ENCODE peak calls at places on chromosome 3, in seven cellular contexts. P, F, Y, I, R, H and W are unnamed samples.

GRCh38 chr3:7144696-7145308 is 283.9 kb downstream of the GRM7 start:
- DNase-seq in P (no peak), F (no peak), Y (no peak), I (no peak), R (no peak), H (no peak), W (no peak)

GRCh38 chr3:102676424-102676823 is 241.6 kb downstream of the ZPLD1 start:
- DNase-seq in P (no peak), F (no peak), Y (no peak), I (no peak), R (no peak), H (no peak), W (no peak)

GRCh38 chr3:15263926-15264325 is 57.9 kb downstream of the CAPN7 start:
- DNase-seq in P (no peak), F (no peak), Y (no peak), I (no peak), R (no peak), H (no peak), W (no peak)

GRCh38 chr3:21274000-21274671 is 476.9 kb downstream of the ZNF385D start:
- DNase-seq in P (no peak), F (no peak), Y (no peak), I (no peak), R (no peak), H (peak), W (no peak)

GRCh38 chr3:72227536-72228070 is 442.7 kb upstream of the PROK2 start:
- DNase-seq in P (no peak), F (no peak), Y (no peak), I (no peak), R (no peak), H (no peak), W (no peak)

GRCh38 chr3:14279706-14280061 is 101.1 kb downstream of the LSM3 start:
- DNase-seq in P (no peak), F (no peak), Y (no peak), I (no peak), R (no peak), H (no peak), W (no peak)

GRCh38 chr3:37240170-37240945 is 66.0 kb upstream of the LRRFIP2 start:
- DNase-seq in P (no peak), F (no peak), Y (no peak), I (no peak), R (no peak), H (no peak), W (no peak)

GRCh38 chr3:187982149-187982548 is 171.8 kb upstream of the LPP start:
- DNase-seq in P (no peak), F (no peak), Y (no peak), I (no peak), R (no peak), H (no peak), W (no peak)

GRCh38 chr3:141231923-141232861 is 567 bp downstream of the PXYLP1 start:
- DNase-seq in P (no peak), F (no peak), Y (no peak), I (peak), R (peak), H (no peak), W (no peak)

GRCh38 chr3:11568503-11569155 is 75.1 kb downstream of the VGLL4 start:
- DNase-seq in P (no peak), F (peak), Y (no peak), I (no peak), R (peak), H (peak), W (peak)

GRCh38 chr3:31039145-31039544 is 144.7 kb upstream of the GADL1 start:
- DNase-seq in P (no peak), F (no peak), Y (no peak), I (no peak), R (no peak), H (no peak), W (no peak)

GRCh38 chr3:159928692-159929091 is 59.9 kb upstream of the IL12A start:
- DNase-seq in P (no peak), F (peak), Y (peak), I (no peak), R (no peak), H (peak), W (no peak)

DNA sequence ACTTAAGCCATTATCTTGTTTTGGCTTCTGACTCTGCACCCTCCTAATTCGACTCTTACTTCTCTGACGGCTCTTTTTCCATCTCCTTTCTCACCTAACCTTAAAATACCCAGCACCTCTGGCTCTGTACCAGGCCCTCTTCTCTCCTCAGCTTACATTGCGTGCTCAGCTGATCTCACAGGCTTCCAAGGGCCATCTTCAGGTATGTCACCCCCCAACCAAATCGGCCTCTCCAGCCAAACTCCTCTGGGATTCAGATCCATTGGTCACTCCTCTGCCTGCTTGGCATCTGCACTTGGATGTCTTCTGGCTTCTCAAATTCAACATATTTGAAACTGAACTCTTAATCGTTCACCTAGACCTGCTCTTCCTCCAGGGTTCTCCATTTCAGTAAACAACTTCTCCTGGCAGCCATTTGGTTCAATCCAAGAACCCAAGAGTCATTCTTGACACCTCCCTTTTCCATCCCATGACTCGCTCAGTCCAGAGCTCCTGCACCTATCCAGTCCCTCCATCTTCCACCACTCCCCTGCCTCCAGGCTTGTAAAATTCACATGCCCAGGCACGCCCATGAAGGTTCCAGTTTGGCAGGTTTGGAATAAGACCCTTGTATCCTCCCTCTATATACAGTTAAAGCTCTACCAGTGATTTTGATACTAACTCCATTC is 35.2 kb upstream of the SLC41A3 start:
- DNase-seq in P (no peak), F (no peak), Y (no peak), I (peak), R (no peak), H (no peak), W (no peak)
- TF ChIP-seq CTCF in P (no peak), F (no peak), Y (no peak), I (no peak), R (no peak), H (no peak), W (no peak)

GRCh38 chr3:84547971-84548970 is 410.5 kb upstream of the CADM2 start:
- DNase-seq in P (no peak), F (peak), Y (no peak), I (no peak), R (no peak), H (peak), W (no peak)
- TF ChIP-seq CTCF in P (peak), F (peak), Y (peak), I (peak), R (no peak), H (no peak), W (no peak)

GRCh38 chr3:173584834-173585831 is 187.6 kb downstream of the NLGN1 start:
- DNase-seq in P (no peak), F (peak), Y (no peak), I (peak), R (no peak), H (peak), W (no peak)

GRCh38 chr3:173587055-173587454 is 189.5 kb downstream of the NLGN1 start:
- DNase-seq in P (no peak), F (no peak), Y (no peak), I (no peak), R (no peak), H (no peak), W (no peak)

GRCh38 chr3:173583496-173583895 is 186.0 kb downstream of the NLGN1 start:
- DNase-seq in P (no peak), F (no peak), Y (no peak), I (no peak), R (no peak), H (no peak), W (no peak)

GRCh38 chr3:173586176-173586575 is 188.6 kb downstream of the NLGN1 start:
- DNase-seq in P (no peak), F (peak), Y (no peak), I (no peak), R (no peak), H (no peak), W (no peak)

GRCh38 chr3:173584093-173584833 is 186.7 kb downstream of the NLGN1 start:
- DNase-seq in P (no peak), F (peak), Y (no peak), I (peak), R (no peak), H (peak), W (no peak)
- TF ChIP-seq CTCF in P (peak), F (peak), Y (peak), I (peak), R (no peak), H (peak), W (no peak)

DNA sequence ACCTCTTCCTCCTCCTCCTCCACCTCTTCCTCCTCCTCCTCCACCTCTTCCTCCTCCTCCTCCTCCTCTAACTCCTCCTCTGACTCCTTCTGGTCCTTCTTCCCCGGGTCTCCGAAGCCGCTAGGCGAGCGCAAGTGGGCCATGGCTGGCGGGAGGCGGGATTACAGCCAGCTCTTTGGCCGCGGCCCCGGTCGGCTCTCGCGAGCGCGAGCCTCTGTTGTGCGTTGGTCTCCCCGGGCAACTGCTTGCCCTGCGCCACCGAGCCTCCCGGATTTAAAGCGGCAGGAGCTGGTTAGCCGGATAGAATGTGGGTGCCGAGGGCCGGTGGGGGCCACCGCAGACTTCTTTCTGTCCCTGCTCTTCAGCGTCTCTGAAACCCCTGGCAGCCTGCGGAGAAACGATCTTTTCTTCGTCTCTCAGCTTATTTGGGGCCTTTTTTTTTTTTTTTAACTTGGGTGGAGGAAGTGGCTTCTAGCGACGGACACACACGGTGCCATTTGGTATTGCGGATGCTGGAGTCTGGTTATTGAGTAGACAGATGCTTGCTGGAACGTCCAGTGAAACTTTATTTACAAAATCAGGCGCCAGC is at the start of gene ERICH6:
- DNase-seq in P (peak), F (peak), Y (peak), I (peak), R (peak), H (peak), W (peak)
- TF ChIP-seq CTCF in P (no peak), F (peak), Y (peak), I (no peak), R (peak), H (no peak), W (no peak)